ENCODE peak calls at places on chromosomes 1 and 21, in four cellular contexts. W is aorta; Z is CD8-positive, alpha-beta memory T cell; F is stomach. J is an unnamed sample. For H3K9me3, the result is how much of the 10 kb centered on the place peaks cover.

GRCh38 chr1:47766832-47767740 is 230.1 kb downstream of the TRABD2B start:
- DNase-seq in F (no peak), W (peak), Z (no peak), J (no peak)

GRCh38 chr1:182575540-182576149 is 13.4 kb downstream of the RNASEL start:
- DNase-seq in Z (no peak), W (no peak), F (no peak), J (no peak)

GRCh38 chr21:46459356-46460112 is 843 bp downstream of the DIP2A start:
- DNase-seq in Z (no peak), F (peak), W (peak), J (peak)

GRCh38 chr1:182391362-182392044 is at the start of gene GLUL:
- DNase-seq in W (peak), Z (peak), F (peak), J (peak)

GRCh38 chr21:33425825-33426224 is 22.6 kb downstream of the IFNGR2 start:
- DNase-seq in W (no peak), F (no peak), Z (no peak), J (no peak)

GRCh38 chr21:46634427-46634826 is 1.0 kb upstream of the PRMT2 start:
- DNase-seq in F (no peak), Z (no peak), W (no peak), J (no peak)

GRCh38 chr1:119367332-119368124 is 1.1 kb upstream of the HAO2 start:
- DNase-seq in W (no peak), Z (no peak), F (no peak), J (no peak)

GRCh38 chr1:155083865-155084721 is 5.5 kb downstream of the EFNA3 start:
- DNase-seq in W (peak), Z (no peak), F (no peak), J (peak)

GRCh38 chr1:38991638-38992449 is 768 bp downstream of the AKIRIN1 start:
- DNase-seq in Z (no peak), F (peak), W (peak), J (peak)

GRCh38 chr1:92934395-92935378 is 26.6 kb downstream of the DIPK1A start:
- DNase-seq in Z (no peak), F (peak), W (no peak), J (no peak)

GRCh38 chr1:183844806-183845205 is 39.9 kb downstream of the RGL1 start:
- DNase-seq in W (no peak), Z (no peak), F (no peak), J (no peak)

GRCh38 chr1:53685272-53686051 is 53.5 kb downstream of the GLIS1 start:
- DNase-seq in W (no peak), Z (no peak), F (no peak), J (no peak)

GRCh38 chr1:1084372-1085170 is 10.5 kb upstream of the RNF223 start:
- DNase-seq in Z (no peak), F (peak), W (peak), J (peak)

GRCh38 chr1:167439301-167439988 is 78.9 kb downstream of the CD247 start:
- DNase-seq in Z (no peak), F (no peak), W (peak), J (no peak)

GRCh38 chr21:42309753-42310213 is 5.4 kb downstream of the TFF3 start:
- DNase-seq in F (peak), Z (peak), W (no peak), J (no peak)

GRCh38 chr1:30472009-30472408 is 251.4 kb downstream of the MATN1 start:
- DNase-seq in W (peak), F (no peak), Z (no peak), J (peak)

GRCh38 chr21:31550070-31550469 is 109.4 kb upstream of the SOD1 start:
- DNase-seq in Z (no peak), W (no peak), F (no peak), J (no peak)

GRCh38 chr21:31571879-31572278 is 87.6 kb upstream of the SOD1 start:
- DNase-seq in W (peak), F (no peak), Z (no peak), J (no peak)

GRCh38 chr21:33244781-33245105 is 15.0 kb downstream of the IFNAR2 start:
- DNase-seq in Z (no peak), W (no peak), F (no peak), J (no peak)

GRCh38 chr1:107802654-107803053 is 162.3 kb downstream of the VAV3 start:
- DNase-seq in W (no peak), Z (no peak), F (no peak), J (no peak)

GRCh38 chr21:37071561-37072238 is 1.2 kb downstream of the PIGP start:
- DNase-seq in W (peak), Z (no peak), F (peak), J (no peak)

GRCh38 chr1:93437976-93438605 is 9.8 kb upstream of the FNBP1L start:
- DNase-seq in Z (peak), W (no peak), F (no peak), J (no peak)

GRCh38 chr21:33971492-33972013 is 55.9 kb upstream of the ATP5PO start:
- DNase-seq in F (no peak), Z (no peak), W (no peak), J (no peak)

GRCh38 chr1:55542901-55543504 is 327.8 kb upstream of the USP24 start:
- DNase-seq in F (no peak), Z (no peak), W (no peak), J (no peak)

GRCh38 chr1:41939194-41939593 is 20.5 kb upstream of the HIVEP3 start:
- DNase-seq in Z (no peak), F (no peak), W (no peak), J (no peak)

GRCh38 chr1:212667223-212668139 is 32.2 kb downstream of the BATF3 start:
- DNase-seq in W (no peak), Z (no peak), F (no peak), J (no peak)

GRCh38 chr1:25476186-25477097 is 45.7 kb downstream of the MACO1 start:
- DNase-seq in F (no peak), Z (no peak), W (no peak), J (no peak)

GRCh38 chr1:53182111-53182593 is 14.5 kb upstream of the CPT2 start:
- DNase-seq in W (peak), F (peak), Z (peak), J (peak)

GRCh38 chr1:28719332-28719619 is 17.5 kb upstream of the YTHDF2 start:
- DNase-seq in F (no peak), W (no peak), Z (no peak), J (no peak)

GRCh38 chr21:43916691-43917514 is 51.9 kb downstream of the AGPAT3 start:
- DNase-seq in W (peak), F (no peak), Z (peak), J (peak)

GRCh38 chr1:165639821-165640623 is 9.0 kb downstream of the MGST3 start:
- DNase-seq in F (no peak), W (no peak), Z (no peak), J (no peak)

GRCh38 chr1:241351841-241352240 is 5.2 kb downstream of the RGS7 start:
- DNase-seq in F (no peak), Z (no peak), W (no peak), J (no peak)

GRCh38 chr1:238895911-238896310 is 490.5 kb upstream of the CHRM3 start:
- DNase-seq in F (no peak), Z (no peak), W (no peak), J (no peak)

GRCh38 chr21:46227811-46228344 is 696 bp downstream of the LSS start:
- DNase-seq in Z (no peak), F (no peak), W (peak), J (no peak)

GRCh38 chr1:114342376-114342775 is 168.6 kb downstream of the TRIM33 start:
- DNase-seq in W (no peak), F (no peak), Z (peak), J (no peak)

GRCh38 chr1:109704173-109704572 is 7.9 kb upstream of the GSTM5 start:
- DNase-seq in W (no peak), F (no peak), Z (no peak), J (no peak)

GRCh38 chr1:35807614-35808375 is at the start of gene AGO4:
- DNase-seq in W (peak), F (peak), Z (peak), J (peak)
- H3K9me3 ChIP-seq in W (under half), F (under half), Z (under half), J (under half)

GRCh38 chr21:30340714-30341573 is 3.5 kb upstream of the KRTAP27-1 start:
- DNase-seq in F (peak), W (no peak), Z (no peak), J (no peak)
- H3K9me3 ChIP-seq in F (under half), W (under half), Z (under half), J (under half)

GRCh38 chr1:3929122-3929521 is 29.1 kb upstream of the C1orf174 start:
- DNase-seq in Z (no peak), F (no peak), W (no peak), J (no peak)

GRCh38 chr1:3930696-3931309 is 30.7 kb upstream of the C1orf174 start:
- DNase-seq in Z (no peak), F (no peak), W (no peak), J (no peak)

GRCh38 chr1:3926956-3927355 is 26.9 kb upstream of the C1orf174 start:
- DNase-seq in Z (no peak), W (no peak), F (no peak), J (no peak)

GRCh38 chr1:3930282-3930681 is 30.2 kb upstream of the C1orf174 start:
- DNase-seq in W (no peak), F (no peak), Z (no peak), J (no peak)

DNA sequence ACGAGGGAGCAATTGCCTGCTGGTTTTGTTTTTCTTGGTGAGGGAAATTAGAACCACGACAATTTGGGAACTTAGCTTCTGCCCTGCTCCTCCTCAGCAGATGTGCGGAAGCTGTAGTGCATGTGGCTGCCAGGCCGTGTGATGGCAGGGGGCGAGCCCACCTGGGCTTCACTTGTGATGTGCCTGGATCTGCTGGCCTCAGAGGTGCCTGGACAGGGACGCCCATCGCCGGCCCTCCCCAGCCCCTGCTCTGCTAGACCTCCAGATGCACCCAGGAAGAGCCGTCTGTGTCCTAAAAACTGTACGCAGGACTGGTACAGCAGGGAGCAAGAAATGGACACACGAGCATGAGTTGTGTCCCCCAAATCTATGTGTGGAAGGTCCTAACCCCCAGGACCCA is 28.6 kb upstream of the C1orf174 start:
- DNase-seq in W (no peak), F (no peak), Z (no peak), J (no peak)
- H3K9me3 ChIP-seq in W (under half), F (under half), Z (under half), J (under half)

GRCh38 chr21:27258222-27258621 is 291.3 kb upstream of the ADAMTS5 start:
- DNase-seq in F (no peak), W (no peak), Z (no peak), J (no peak)

GRCh38 chr21:27261676-27262075 is 294.8 kb upstream of the ADAMTS5 start:
- DNase-seq in W (no peak), F (no peak), Z (no peak), J (no peak)

GRCh38 chr21:27260728-27261127 is 293.8 kb upstream of the ADAMTS5 start:
- DNase-seq in F (no peak), Z (no peak), W (no peak), J (no peak)

DNA sequence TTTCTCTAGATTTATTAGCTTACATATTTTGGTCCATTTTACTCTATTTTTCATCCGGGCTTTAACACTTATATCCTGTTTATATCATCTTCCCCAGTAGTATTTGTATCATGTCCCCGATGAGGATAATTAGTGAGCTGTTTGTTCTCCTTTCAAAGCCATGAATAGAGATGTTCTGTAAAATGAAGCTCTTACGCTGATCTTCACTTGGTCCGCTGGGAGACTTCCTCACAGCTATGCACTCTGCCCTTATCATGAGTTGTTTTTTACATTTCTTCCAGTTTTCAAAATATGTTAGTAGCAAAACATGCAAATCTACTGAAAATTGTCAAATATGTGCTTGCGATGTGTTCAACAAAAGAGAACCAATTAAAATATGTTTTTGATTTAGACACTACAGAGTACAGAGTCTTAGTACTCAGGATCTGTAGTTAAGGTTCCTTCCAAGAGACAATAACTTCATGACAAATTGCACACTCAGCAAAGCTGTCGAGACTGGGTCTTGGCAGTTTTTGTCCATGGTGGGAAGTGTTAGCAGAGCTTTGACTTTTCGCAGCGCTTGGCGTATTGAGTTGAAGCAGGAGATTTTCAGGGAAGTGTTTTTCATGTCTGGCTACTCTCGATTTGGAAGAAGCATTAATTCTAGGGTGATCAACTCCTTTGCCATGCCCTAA is 292.0 kb upstream of the ADAMTS5 start:
- DNase-seq in Z (no peak), F (no peak), W (no peak), J (no peak)
- H3K9me3 ChIP-seq in Z (under half), F (under half), W (under half), J (under half)

GRCh38 chr1:152397474-152397873 is 16.6 kb downstream of the CRNN start:
- DNase-seq in W (no peak), Z (no peak), F (no peak), J (no peak)
- H3K9me3 ChIP-seq in W (under half), Z (under half), F (under half), J (under half)

J was measured in right lobe of liver.